ENCODE peak calls at places on chromosomes 5 and 9, in four cellular contexts. One of them, this sample, is unnamed.

GRCh38 chr9:125613156-125613555 is 93.9 kb downstream of the MAPKAP1 start:
- DNase-seq in NCI-H1092: no peak
- DNase-seq in hepatic stellate cell: no peak
- DNase-seq in central memory CD8-positive, alpha-beta T cell: no peak
- DNase-seq in this sample: no peak

GRCh38 chr9:19473605-19474004 is 64.8 kb downstream of the ACER2 start:
- DNase-seq in hepatic stellate cell: no peak
- DNase-seq in NCI-H1092: no peak
- DNase-seq in central memory CD8-positive, alpha-beta T cell: no peak
- DNase-seq in this sample: no peak

GRCh38 chr5:169637856-169638190 is 748 bp downstream of the DOCK2 start:
- DNase-seq in NCI-H1092: no peak
- DNase-seq in central memory CD8-positive, alpha-beta T cell: peak; percentile 33
- DNase-seq in hepatic stellate cell: no peak
- DNase-seq in this sample: no peak

GRCh38 chr5:177362871-177363507 is 5.3 kb downstream of the RGS14 start:
- DNase-seq in hepatic stellate cell: peak; percentile 70
- DNase-seq in central memory CD8-positive, alpha-beta T cell: no peak
- DNase-seq in NCI-H1092: no peak
- DNase-seq in this sample: no peak

GRCh38 chr5:171405615-171406014 is 13.8 kb upstream of the FGF18 start:
- DNase-seq in hepatic stellate cell: no peak
- DNase-seq in NCI-H1092: no peak
- DNase-seq in central memory CD8-positive, alpha-beta T cell: no peak
- DNase-seq in this sample: no peak

GRCh38 chr5:173592050-173592669 is 24.3 kb downstream of the BOD1 start:
- DNase-seq in central memory CD8-positive, alpha-beta T cell: no peak
- DNase-seq in hepatic stellate cell: no peak
- DNase-seq in NCI-H1092: no peak
- DNase-seq in this sample: no peak

GRCh38 chr9:124281934-124282351 is 24.2 kb downstream of the NEK6 start:
- DNase-seq in NCI-H1092: no peak
- DNase-seq in central memory CD8-positive, alpha-beta T cell: no peak
- DNase-seq in hepatic stellate cell: no peak
- DNase-seq in this sample: no peak

GRCh38 chr5:151144275-151144674 is 13.3 kb downstream of the ANXA6 start:
- DNase-seq in NCI-H1092: no peak
- DNase-seq in hepatic stellate cell: no peak
- DNase-seq in central memory CD8-positive, alpha-beta T cell: no peak
- DNase-seq in this sample: no peak

GRCh38 chr5:7884491-7885273 is 15.7 kb downstream of the MTRR start:
- DNase-seq in hepatic stellate cell: no peak
- DNase-seq in central memory CD8-positive, alpha-beta T cell: no peak
- DNase-seq in NCI-H1092: no peak
- DNase-seq in this sample: no peak

GRCh38 chr5:57476743-57477142 is 5.9 kb downstream of the ACTBL2 start:
- DNase-seq in NCI-H1092: no peak
- DNase-seq in central memory CD8-positive, alpha-beta T cell: no peak
- DNase-seq in hepatic stellate cell: no peak
- DNase-seq in this sample: no peak

GRCh38 chr5:180135967-180136641 is 64.5 kb upstream of the RNF130 start:
- DNase-seq in hepatic stellate cell: no peak
- DNase-seq in central memory CD8-positive, alpha-beta T cell: no peak
- DNase-seq in NCI-H1092: no peak
- DNase-seq in this sample: no peak

GRCh38 chr9:127122176-127123151 is at the start of gene ANGPTL2:
- DNase-seq in central memory CD8-positive, alpha-beta T cell: no peak
- DNase-seq in NCI-H1092: peak; percentile 66
- DNase-seq in hepatic stellate cell: peak; percentile 93
- DNase-seq in this sample: no peak

GRCh38 chr9:135010921-135011320 is 76.5 kb upstream of the OLFM1 start:
- DNase-seq in NCI-H1092: peak; percentile 18
- DNase-seq in hepatic stellate cell: no peak
- DNase-seq in central memory CD8-positive, alpha-beta T cell: no peak
- DNase-seq in this sample: no peak

GRCh38 chr5:28685794-28686193 is 1647.4 kb upstream of the CDH9 start:
- DNase-seq in NCI-H1092: no peak
- DNase-seq in central memory CD8-positive, alpha-beta T cell: no peak
- DNase-seq in hepatic stellate cell: no peak
- DNase-seq in this sample: no peak

GRCh38 chr5:133129192-133129748 is 77.5 kb downstream of the HSPA4 start:
- DNase-seq in central memory CD8-positive, alpha-beta T cell: no peak
- DNase-seq in NCI-H1092: no peak
- DNase-seq in hepatic stellate cell: no peak
- DNase-seq in this sample: no peak

GRCh38 chr5:146647656-146648199 is 131.7 kb upstream of the GPR151 start:
- DNase-seq in hepatic stellate cell: no peak
- DNase-seq in central memory CD8-positive, alpha-beta T cell: no peak
- DNase-seq in NCI-H1092: peak; percentile 82
- DNase-seq in this sample: no peak

GRCh38 chr5:77645995-77646639 is 7.6 kb upstream of the OTP start:
- DNase-seq in central memory CD8-positive, alpha-beta T cell: no peak
- DNase-seq in NCI-H1092: no peak
- DNase-seq in hepatic stellate cell: no peak
- DNase-seq in this sample: no peak

This sample was measured in CMK.